ENCODE peak calls at places on chromosome 2, in nine cellular contexts. One of them, this sample, is unnamed.

GRCh38 chr2:45984896-45985488 is 312.2 kb upstream of the EPAS1 start:
- DNase-seq in GM23338: no peak
- DNase-seq in stimulated activated CD8-positive, alpha-beta memory T cell treated with anti-CD3 and anti-CD28 coated beads, Interleukin-7, amount 100 ng/mL, for 1 hour: no peak
- DNase-seq in mammary epithelial cell: no peak
- DNase-seq in NCI-H510A treated with DMSO at 0.1 percent for 48 hours: no peak
- DNase-seq in activated naive CD8-positive, alpha-beta T cell treated with anti-CD3 and anti-CD28 coated beads, Interleukin-2, amount 50 U/mL, for 24 hours: no peak
- DNase-seq in HT1080: no peak
- DNase-seq in sigmoid colon: peak; percentile 39
- DNase-seq in iris pigment epithelial cell: no peak
- DNase-seq in this sample: peak; percentile 14

GRCh38 chr2:28128281-28128950 is 237.9 kb downstream of the BABAM2 start:
- DNase-seq in mammary epithelial cell: no peak
- DNase-seq in HT1080: peak; percentile 9
- DNase-seq in sigmoid colon: no peak
- DNase-seq in GM23338: no peak
- DNase-seq in NCI-H510A treated with DMSO at 0.1 percent for 48 hours: no peak
- DNase-seq in activated naive CD8-positive, alpha-beta T cell treated with anti-CD3 and anti-CD28 coated beads, Interleukin-2, amount 50 U/mL, for 24 hours: no peak
- DNase-seq in stimulated activated CD8-positive, alpha-beta memory T cell treated with anti-CD3 and anti-CD28 coated beads, Interleukin-7, amount 100 ng/mL, for 1 hour: no peak
- DNase-seq in iris pigment epithelial cell: peak; percentile 28
- DNase-seq in this sample: no peak

GRCh38 chr2:47079515-47080412 is 75.3 kb downstream of the STPG4 start:
- DNase-seq in activated naive CD8-positive, alpha-beta T cell treated with anti-CD3 and anti-CD28 coated beads, Interleukin-2, amount 50 U/mL, for 24 hours: no peak
- DNase-seq in NCI-H510A treated with DMSO at 0.1 percent for 48 hours: no peak
- DNase-seq in iris pigment epithelial cell: no peak
- DNase-seq in mammary epithelial cell: no peak
- DNase-seq in stimulated activated CD8-positive, alpha-beta memory T cell treated with anti-CD3 and anti-CD28 coated beads, Interleukin-7, amount 100 ng/mL, for 1 hour: no peak
- DNase-seq in GM23338: no peak
- DNase-seq in sigmoid colon: no peak
- DNase-seq in HT1080: no peak
- DNase-seq in this sample: no peak

GRCh38 chr2:64288321-64288931 is 144.2 kb upstream of the PELI1 start:
- DNase-seq in HT1080: peak; percentile 82
- DNase-seq in iris pigment epithelial cell: peak; percentile 84
- DNase-seq in sigmoid colon: no peak
- DNase-seq in mammary epithelial cell: peak; percentile 23
- DNase-seq in stimulated activated CD8-positive, alpha-beta memory T cell treated with anti-CD3 and anti-CD28 coated beads, Interleukin-7, amount 100 ng/mL, for 1 hour: no peak
- DNase-seq in NCI-H510A treated with DMSO at 0.1 percent for 48 hours: no peak
- DNase-seq in GM23338: peak; percentile 53
- DNase-seq in activated naive CD8-positive, alpha-beta T cell treated with anti-CD3 and anti-CD28 coated beads, Interleukin-2, amount 50 U/mL, for 24 hours: no peak
- DNase-seq in this sample: no peak

GRCh38 chr2:105576440-105577241 is 168.1 kb upstream of the NCK2 start:
- DNase-seq in GM23338: peak; percentile 72
- DNase-seq in iris pigment epithelial cell: peak; percentile 67
- DNase-seq in NCI-H510A treated with DMSO at 0.1 percent for 48 hours: peak; percentile 81
- DNase-seq in activated naive CD8-positive, alpha-beta T cell treated with anti-CD3 and anti-CD28 coated beads, Interleukin-2, amount 50 U/mL, for 24 hours: no peak
- DNase-seq in HT1080: peak; percentile 65
- DNase-seq in mammary epithelial cell: peak; percentile 77
- DNase-seq in stimulated activated CD8-positive, alpha-beta memory T cell treated with anti-CD3 and anti-CD28 coated beads, Interleukin-7, amount 100 ng/mL, for 1 hour: no peak
- DNase-seq in sigmoid colon: no peak
- DNase-seq in this sample: no peak

GRCh38 chr2:32865399-32866068 is 81.2 kb upstream of the LTBP1 start:
- DNase-seq in activated naive CD8-positive, alpha-beta T cell treated with anti-CD3 and anti-CD28 coated beads, Interleukin-2, amount 50 U/mL, for 24 hours: peak; percentile 3
- DNase-seq in sigmoid colon: no peak
- DNase-seq in NCI-H510A treated with DMSO at 0.1 percent for 48 hours: no peak
- DNase-seq in stimulated activated CD8-positive, alpha-beta memory T cell treated with anti-CD3 and anti-CD28 coated beads, Interleukin-7, amount 100 ng/mL, for 1 hour: no peak
- DNase-seq in mammary epithelial cell: peak; percentile 90
- DNase-seq in iris pigment epithelial cell: peak; percentile 95
- DNase-seq in HT1080: peak; percentile 82
- DNase-seq in GM23338: no peak
- DNase-seq in this sample: no peak

GRCh38 chr2:54581326-54582039 is 125.4 kb downstream of the SPTBN1 start:
- DNase-seq in HT1080: no peak
- DNase-seq in NCI-H510A treated with DMSO at 0.1 percent for 48 hours: no peak
- DNase-seq in mammary epithelial cell: no peak
- DNase-seq in activated naive CD8-positive, alpha-beta T cell treated with anti-CD3 and anti-CD28 coated beads, Interleukin-2, amount 50 U/mL, for 24 hours: no peak
- DNase-seq in iris pigment epithelial cell: no peak
- DNase-seq in sigmoid colon: no peak
- DNase-seq in GM23338: no peak
- DNase-seq in stimulated activated CD8-positive, alpha-beta memory T cell treated with anti-CD3 and anti-CD28 coated beads, Interleukin-7, amount 100 ng/mL, for 1 hour: no peak
- DNase-seq in this sample: no peak

GRCh38 chr2:215654177-215654850 is 218.4 kb upstream of the FN1 start:
- DNase-seq in activated naive CD8-positive, alpha-beta T cell treated with anti-CD3 and anti-CD28 coated beads, Interleukin-2, amount 50 U/mL, for 24 hours: no peak
- DNase-seq in sigmoid colon: no peak
- DNase-seq in stimulated activated CD8-positive, alpha-beta memory T cell treated with anti-CD3 and anti-CD28 coated beads, Interleukin-7, amount 100 ng/mL, for 1 hour: no peak
- DNase-seq in HT1080: no peak
- DNase-seq in mammary epithelial cell: no peak
- DNase-seq in iris pigment epithelial cell: peak; percentile 82
- DNase-seq in NCI-H510A treated with DMSO at 0.1 percent for 48 hours: no peak
- DNase-seq in GM23338: no peak
- DNase-seq in this sample: no peak

GRCh38 chr2:232420463-232421188 is 14.0 kb downstream of the ALPG start:
- DNase-seq in GM23338: peak; percentile 77
- DNase-seq in HT1080: no peak
- DNase-seq in NCI-H510A treated with DMSO at 0.1 percent for 48 hours: peak; percentile 88
- DNase-seq in iris pigment epithelial cell: peak; percentile 22
- DNase-seq in mammary epithelial cell: peak; percentile 34
- DNase-seq in stimulated activated CD8-positive, alpha-beta memory T cell treated with anti-CD3 and anti-CD28 coated beads, Interleukin-7, amount 100 ng/mL, for 1 hour: no peak
- DNase-seq in activated naive CD8-positive, alpha-beta T cell treated with anti-CD3 and anti-CD28 coated beads, Interleukin-2, amount 50 U/mL, for 24 hours: no peak
- DNase-seq in sigmoid colon: no peak
- DNase-seq in this sample: no peak

GRCh38 chr2:203707530-203707929 is 1.1 kb downstream of the CD28 start:
- DNase-seq in NCI-H510A treated with DMSO at 0.1 percent for 48 hours: no peak
- DNase-seq in sigmoid colon: no peak
- DNase-seq in iris pigment epithelial cell: no peak
- DNase-seq in mammary epithelial cell: no peak
- DNase-seq in GM23338: no peak
- DNase-seq in stimulated activated CD8-positive, alpha-beta memory T cell treated with anti-CD3 and anti-CD28 coated beads, Interleukin-7, amount 100 ng/mL, for 1 hour: no peak
- DNase-seq in HT1080: no peak
- DNase-seq in activated naive CD8-positive, alpha-beta T cell treated with anti-CD3 and anti-CD28 coated beads, Interleukin-2, amount 50 U/mL, for 24 hours: no peak
- DNase-seq in this sample: no peak

GRCh38 chr2:70679244-70679643 is 88.8 kb downstream of the ADD2 start:
- DNase-seq in activated naive CD8-positive, alpha-beta T cell treated with anti-CD3 and anti-CD28 coated beads, Interleukin-2, amount 50 U/mL, for 24 hours: no peak
- DNase-seq in mammary epithelial cell: no peak
- DNase-seq in HT1080: no peak
- DNase-seq in GM23338: no peak
- DNase-seq in iris pigment epithelial cell: peak; percentile 5
- DNase-seq in NCI-H510A treated with DMSO at 0.1 percent for 48 hours: no peak
- DNase-seq in stimulated activated CD8-positive, alpha-beta memory T cell treated with anti-CD3 and anti-CD28 coated beads, Interleukin-7, amount 100 ng/mL, for 1 hour: no peak
- DNase-seq in sigmoid colon: peak; percentile 22
- DNase-seq in this sample: peak; percentile 18

GRCh38 chr2:29747786-29748470 is 173.5 kb downstream of the ALK start:
- DNase-seq in mammary epithelial cell: peak; percentile 100
- DNase-seq in iris pigment epithelial cell: peak; percentile 61
- DNase-seq in NCI-H510A treated with DMSO at 0.1 percent for 48 hours: peak; percentile 84
- DNase-seq in GM23338: no peak
- DNase-seq in HT1080: peak; percentile 99
- DNase-seq in activated naive CD8-positive, alpha-beta T cell treated with anti-CD3 and anti-CD28 coated beads, Interleukin-2, amount 50 U/mL, for 24 hours: no peak
- DNase-seq in stimulated activated CD8-positive, alpha-beta memory T cell treated with anti-CD3 and anti-CD28 coated beads, Interleukin-7, amount 100 ng/mL, for 1 hour: no peak
- DNase-seq in sigmoid colon: no peak
- DNase-seq in this sample: no peak

GRCh38 chr2:120218181-120218580 is 5.0 kb downstream of the TMEM185B start:
- DNase-seq in activated naive CD8-positive, alpha-beta T cell treated with anti-CD3 and anti-CD28 coated beads, Interleukin-2, amount 50 U/mL, for 24 hours: no peak
- DNase-seq in mammary epithelial cell: no peak
- DNase-seq in GM23338: no peak
- DNase-seq in sigmoid colon: no peak
- DNase-seq in NCI-H510A treated with DMSO at 0.1 percent for 48 hours: no peak
- DNase-seq in stimulated activated CD8-positive, alpha-beta memory T cell treated with anti-CD3 and anti-CD28 coated beads, Interleukin-7, amount 100 ng/mL, for 1 hour: no peak
- DNase-seq in HT1080: no peak
- DNase-seq in iris pigment epithelial cell: no peak
- DNase-seq in this sample: peak; percentile 38

GRCh38 chr2:68420254-68420910 is 46.7 kb downstream of the FBXO48 start:
- DNase-seq in GM23338: no peak
- DNase-seq in stimulated activated CD8-positive, alpha-beta memory T cell treated with anti-CD3 and anti-CD28 coated beads, Interleukin-7, amount 100 ng/mL, for 1 hour: no peak
- DNase-seq in HT1080: no peak
- DNase-seq in iris pigment epithelial cell: peak; percentile 50
- DNase-seq in NCI-H510A treated with DMSO at 0.1 percent for 48 hours: no peak
- DNase-seq in activated naive CD8-positive, alpha-beta T cell treated with anti-CD3 and anti-CD28 coated beads, Interleukin-2, amount 50 U/mL, for 24 hours: no peak
- DNase-seq in sigmoid colon: no peak
- DNase-seq in mammary epithelial cell: no peak
- DNase-seq in this sample: no peak

GRCh38 chr2:62539892-62540785 is 34.1 kb upstream of the TMEM17 start:
- DNase-seq in activated naive CD8-positive, alpha-beta T cell treated with anti-CD3 and anti-CD28 coated beads, Interleukin-2, amount 50 U/mL, for 24 hours: no peak
- DNase-seq in mammary epithelial cell: no peak
- DNase-seq in GM23338: no peak
- DNase-seq in NCI-H510A treated with DMSO at 0.1 percent for 48 hours: no peak
- DNase-seq in stimulated activated CD8-positive, alpha-beta memory T cell treated with anti-CD3 and anti-CD28 coated beads, Interleukin-7, amount 100 ng/mL, for 1 hour: no peak
- DNase-seq in sigmoid colon: no peak
- DNase-seq in HT1080: no peak
- DNase-seq in iris pigment epithelial cell: no peak
- DNase-seq in this sample: no peak

GRCh38 chr2:18792226-18792629 is 202.9 kb upstream of the NT5C1B start:
- DNase-seq in GM23338: no peak
- DNase-seq in iris pigment epithelial cell: peak; percentile 22
- DNase-seq in HT1080: no peak
- DNase-seq in NCI-H510A treated with DMSO at 0.1 percent for 48 hours: no peak
- DNase-seq in sigmoid colon: peak; percentile 64
- DNase-seq in stimulated activated CD8-positive, alpha-beta memory T cell treated with anti-CD3 and anti-CD28 coated beads, Interleukin-7, amount 100 ng/mL, for 1 hour: no peak
- DNase-seq in activated naive CD8-positive, alpha-beta T cell treated with anti-CD3 and anti-CD28 coated beads, Interleukin-2, amount 50 U/mL, for 24 hours: no peak
- DNase-seq in mammary epithelial cell: no peak
- DNase-seq in this sample: no peak

GRCh38 chr2:188573453-188573852 is 281.8 kb downstream of the GULP1 start:
- DNase-seq in NCI-H510A treated with DMSO at 0.1 percent for 48 hours: no peak
- DNase-seq in stimulated activated CD8-positive, alpha-beta memory T cell treated with anti-CD3 and anti-CD28 coated beads, Interleukin-7, amount 100 ng/mL, for 1 hour: no peak
- DNase-seq in iris pigment epithelial cell: peak; percentile 40
- DNase-seq in GM23338: no peak
- DNase-seq in HT1080: no peak
- DNase-seq in mammary epithelial cell: no peak
- DNase-seq in sigmoid colon: no peak
- DNase-seq in activated naive CD8-positive, alpha-beta T cell treated with anti-CD3 and anti-CD28 coated beads, Interleukin-2, amount 50 U/mL, for 24 hours: no peak
- DNase-seq in this sample: no peak

GRCh38 chr2:30157616-30158015 is 10.8 kb downstream of the YPEL5 start:
- DNase-seq in mammary epithelial cell: no peak
- DNase-seq in sigmoid colon: no peak
- DNase-seq in HT1080: no peak
- DNase-seq in GM23338: no peak
- DNase-seq in activated naive CD8-positive, alpha-beta T cell treated with anti-CD3 and anti-CD28 coated beads, Interleukin-2, amount 50 U/mL, for 24 hours: no peak
- DNase-seq in NCI-H510A treated with DMSO at 0.1 percent for 48 hours: no peak
- DNase-seq in stimulated activated CD8-positive, alpha-beta memory T cell treated with anti-CD3 and anti-CD28 coated beads, Interleukin-7, amount 100 ng/mL, for 1 hour: no peak
- DNase-seq in iris pigment epithelial cell: no peak
- DNase-seq in this sample: no peak

GRCh38 chr2:63589148-63589972 is 597 bp downstream of the MDH1 start:
- DNase-seq in stimulated activated CD8-positive, alpha-beta memory T cell treated with anti-CD3 and anti-CD28 coated beads, Interleukin-7, amount 100 ng/mL, for 1 hour: no peak
- DNase-seq in GM23338: peak; percentile 81
- DNase-seq in mammary epithelial cell: no peak
- DNase-seq in activated naive CD8-positive, alpha-beta T cell treated with anti-CD3 and anti-CD28 coated beads, Interleukin-2, amount 50 U/mL, for 24 hours: no peak
- DNase-seq in HT1080: peak; percentile 11
- DNase-seq in NCI-H510A treated with DMSO at 0.1 percent for 48 hours: peak; percentile 53
- DNase-seq in iris pigment epithelial cell: no peak
- DNase-seq in sigmoid colon: no peak
- DNase-seq in this sample: no peak

GRCh38 chr2:184272040-184272439 is 326.3 kb upstream of the ZNF804A start:
- DNase-seq in activated naive CD8-positive, alpha-beta T cell treated with anti-CD3 and anti-CD28 coated beads, Interleukin-2, amount 50 U/mL, for 24 hours: no peak
- DNase-seq in iris pigment epithelial cell: no peak
- DNase-seq in sigmoid colon: no peak
- DNase-seq in HT1080: no peak
- DNase-seq in mammary epithelial cell: no peak
- DNase-seq in NCI-H510A treated with DMSO at 0.1 percent for 48 hours: peak; percentile 54
- DNase-seq in stimulated activated CD8-positive, alpha-beta memory T cell treated with anti-CD3 and anti-CD28 coated beads, Interleukin-7, amount 100 ng/mL, for 1 hour: no peak
- DNase-seq in GM23338: no peak
- DNase-seq in this sample: no peak

GRCh38 chr2:85753525-85754312 is at the start of gene ATOH8:
- DNase-seq in HT1080: no peak
- DNase-seq in iris pigment epithelial cell: peak; percentile 83
- DNase-seq in NCI-H510A treated with DMSO at 0.1 percent for 48 hours: peak; percentile 79
- DNase-seq in mammary epithelial cell: peak; percentile 31
- DNase-seq in sigmoid colon: peak; percentile 88
- DNase-seq in GM23338: peak; percentile 87
- DNase-seq in activated naive CD8-positive, alpha-beta T cell treated with anti-CD3 and anti-CD28 coated beads, Interleukin-2, amount 50 U/mL, for 24 hours: peak; percentile 39
- DNase-seq in stimulated activated CD8-positive, alpha-beta memory T cell treated with anti-CD3 and anti-CD28 coated beads, Interleukin-7, amount 100 ng/mL, for 1 hour: no peak
- DNase-seq in this sample: peak; percentile 86

GRCh38 chr2:185970148-185970852 is 231.7 kb downstream of the FSIP2 start:
- DNase-seq in activated naive CD8-positive, alpha-beta T cell treated with anti-CD3 and anti-CD28 coated beads, Interleukin-2, amount 50 U/mL, for 24 hours: no peak
- DNase-seq in NCI-H510A treated with DMSO at 0.1 percent for 48 hours: no peak
- DNase-seq in mammary epithelial cell: peak; percentile 66
- DNase-seq in sigmoid colon: no peak
- DNase-seq in stimulated activated CD8-positive, alpha-beta memory T cell treated with anti-CD3 and anti-CD28 coated beads, Interleukin-7, amount 100 ng/mL, for 1 hour: no peak
- DNase-seq in GM23338: no peak
- DNase-seq in HT1080: no peak
- DNase-seq in iris pigment epithelial cell: no peak
- DNase-seq in this sample: no peak

GRCh38 chr2:178163395-178163794 is 30.9 kb upstream of the OSBPL6 start:
- DNase-seq in mammary epithelial cell: peak; percentile 61
- DNase-seq in GM23338: no peak
- DNase-seq in HT1080: peak; percentile 41
- DNase-seq in iris pigment epithelial cell: peak; percentile 20
- DNase-seq in stimulated activated CD8-positive, alpha-beta memory T cell treated with anti-CD3 and anti-CD28 coated beads, Interleukin-7, amount 100 ng/mL, for 1 hour: no peak
- DNase-seq in sigmoid colon: no peak
- DNase-seq in NCI-H510A treated with DMSO at 0.1 percent for 48 hours: no peak
- DNase-seq in activated naive CD8-positive, alpha-beta T cell treated with anti-CD3 and anti-CD28 coated beads, Interleukin-2, amount 50 U/mL, for 24 hours: no peak
- DNase-seq in this sample: no peak

GRCh38 chr2:171434671-171434980 is 600 bp downstream of the DCAF17 start:
- DNase-seq in NCI-H510A treated with DMSO at 0.1 percent for 48 hours: peak; percentile 93
- DNase-seq in sigmoid colon: peak; percentile 77
- DNase-seq in GM23338: peak; percentile 85
- DNase-seq in mammary epithelial cell: no peak
- DNase-seq in HT1080: no peak
- DNase-seq in activated naive CD8-positive, alpha-beta T cell treated with anti-CD3 and anti-CD28 coated beads, Interleukin-2, amount 50 U/mL, for 24 hours: no peak
- DNase-seq in stimulated activated CD8-positive, alpha-beta memory T cell treated with anti-CD3 and anti-CD28 coated beads, Interleukin-7, amount 100 ng/mL, for 1 hour: no peak
- DNase-seq in iris pigment epithelial cell: no peak
- DNase-seq in this sample: no peak

GRCh38 chr2:57450170-57450569 is 596.4 kb upstream of the VRK2 start:
- DNase-seq in activated naive CD8-positive, alpha-beta T cell treated with anti-CD3 and anti-CD28 coated beads, Interleukin-2, amount 50 U/mL, for 24 hours: no peak
- DNase-seq in stimulated activated CD8-positive, alpha-beta memory T cell treated with anti-CD3 and anti-CD28 coated beads, Interleukin-7, amount 100 ng/mL, for 1 hour: no peak
- DNase-seq in iris pigment epithelial cell: no peak
- DNase-seq in GM23338: no peak
- DNase-seq in sigmoid colon: no peak
- DNase-seq in NCI-H510A treated with DMSO at 0.1 percent for 48 hours: no peak
- DNase-seq in HT1080: no peak
- DNase-seq in mammary epithelial cell: no peak
- DNase-seq in this sample: no peak

GRCh38 chr2:233413529-233414272 is 59.4 kb downstream of the DGKD start:
- DNase-seq in GM23338: no peak
- DNase-seq in sigmoid colon: no peak
- DNase-seq in activated naive CD8-positive, alpha-beta T cell treated with anti-CD3 and anti-CD28 coated beads, Interleukin-2, amount 50 U/mL, for 24 hours: peak; percentile 77
- DNase-seq in stimulated activated CD8-positive, alpha-beta memory T cell treated with anti-CD3 and anti-CD28 coated beads, Interleukin-7, amount 100 ng/mL, for 1 hour: no peak
- DNase-seq in iris pigment epithelial cell: no peak
- DNase-seq in mammary epithelial cell: peak; percentile 78
- DNase-seq in HT1080: peak; percentile 92
- DNase-seq in NCI-H510A treated with DMSO at 0.1 percent for 48 hours: peak; percentile 38
- DNase-seq in this sample: no peak

This sample was measured in left lobe of liver.